ENCODE peak calls at places on chromosomes 3 and 15, in five cellular contexts. D is fibroblast of the aortic adventitia; E is cardiac muscle cell; O is stimulated activated CD4-positive, alpha-beta T cell treated with anti-CD3 and anti-CD28 coated beads, Interleukin-2, amount 100 ng/mL, for 48 hours; Q is cardiac fibroblast. R is an unnamed sample.

GRCh38 chr3:146026547-146026946 is 134.4 kb downstream of the PLOD2 start:
- DNase-seq in D (no peak), E (no peak), O (no peak), Q (no peak), R (no peak)

GRCh38 chr15:65198571-65198970 is 12.7 kb downstream of the CILP start:
- DNase-seq in D (no peak), E (no peak), O (no peak), Q (no peak), R (no peak)

GRCh38 chr15:100615801-100616200 is 13.4 kb downstream of the ASB7 start:
- DNase-seq in D (no peak), E (no peak), O (no peak), Q (no peak), R (no peak)

GRCh38 chr3:141728355-141728892 is 9.7 kb upstream of the RNF7 start:
- DNase-seq in D (no peak), E (no peak), O (no peak), Q (no peak), R (no peak)

GRCh38 chr3:187293977-187294376 is 2.4 kb upstream of the MASP1 start:
- DNase-seq in D (no peak), E (no peak), O (no peak), Q (no peak), R (no peak)

GRCh38 chr3:38168988-38169363 is 3.6 kb downstream of the OXSR1 start:
- DNase-seq in D (no peak), E (no peak), O (no peak), Q (peak; percentile 78), R (no peak)

GRCh38 chr15:98904466-98905048 is 103.0 kb downstream of the PGPEP1L start:
- DNase-seq in D (peak; percentile 65), E (peak; percentile 59), O (no peak), Q (peak; percentile 70), R (peak; percentile 59)

GRCh38 chr3:186888569-186888968 is 41.8 kb upstream of the ST6GAL1 start:
- DNase-seq in D (no peak), E (peak; percentile 16), O (no peak), Q (no peak), R (no peak)

GRCh38 chr3:98110191-98110908 is 20.2 kb upstream of the OR5H1 start:
- DNase-seq in D (no peak), E (no peak), O (no peak), Q (no peak), R (no peak)

GRCh38 chr3:14716593-14716992 is 41.7 kb downstream of the C3orf20 start:
- DNase-seq in D (peak; percentile 35), E (no peak), O (no peak), Q (no peak), R (no peak)

R was measured in fibroblast of pulmonary artery.